ENCODE peak calls at places on chromosome 11, in four cellular contexts. One of them, this sample, is unnamed.

GRCh38 chr11:63937713-63938480 is 905 bp upstream of the NAA40 start:
- DNase-seq in AG09319: no peak
- DNase-seq in MM.1S: peak; percentile 36
- DNase-seq in anterior cingulate cortex: no peak
- DNase-seq in this sample: peak; percentile 72

GRCh38 chr11:100681064-100681502 is 6.0 kb upstream of the ARHGAP42 start:
- DNase-seq in MM.1S: peak; percentile 96
- DNase-seq in anterior cingulate cortex: no peak
- DNase-seq in AG09319: no peak
- DNase-seq in this sample: peak; percentile 22

GRCh38 chr11:200224-201003 is 6.8 kb downstream of the BET1L start:
- DNase-seq in MM.1S: no peak
- DNase-seq in AG09319: no peak
- DNase-seq in anterior cingulate cortex: no peak
- DNase-seq in this sample: no peak

GRCh38 chr11:2208691-2209369 is 37.2 kb upstream of the TH start:
- DNase-seq in anterior cingulate cortex: no peak
- DNase-seq in MM.1S: no peak
- DNase-seq in AG09319: no peak
- DNase-seq in this sample: peak; percentile 29

GRCh38 chr11:69381681-69382130 is 87.8 kb downstream of the MYEOV start:
- DNase-seq in MM.1S: no peak
- DNase-seq in anterior cingulate cortex: no peak
- DNase-seq in AG09319: no peak
- DNase-seq in this sample: no peak

GRCh38 chr11:18312663-18313420 is 9.1 kb downstream of the HPS5 start:
- DNase-seq in AG09319: peak; percentile 51
- DNase-seq in MM.1S: no peak
- DNase-seq in anterior cingulate cortex: no peak
- DNase-seq in this sample: no peak

GRCh38 chr11:13955971-13956421 is 6.5 kb upstream of the SPON1 start:
- DNase-seq in AG09319: peak; percentile 63
- DNase-seq in anterior cingulate cortex: no peak
- DNase-seq in MM.1S: peak; percentile 73
- DNase-seq in this sample: peak; percentile 11

GRCh38 chr11:78656327-78656726 is 81.7 kb upstream of the NARS2 start:
- DNase-seq in MM.1S: no peak
- DNase-seq in AG09319: no peak
- DNase-seq in anterior cingulate cortex: no peak
- DNase-seq in this sample: no peak

GRCh38 chr11:2805388-2806057 is 80.1 kb downstream of the CDKN1C start:
- DNase-seq in anterior cingulate cortex: no peak
- DNase-seq in AG09319: peak; percentile 59
- DNase-seq in MM.1S: no peak
- DNase-seq in this sample: no peak

This sample was measured in DMS79 treated with DMSO at 0.1 percent for 48 hours.